ENCODE peak calls at places on chromosomes 4 and X, in four cellular contexts. T, R, F and W are unnamed samples. For H3K4me1, the result is how much of the 10 kb centered on the place peaks cover.

GRCh38 chr4:168585168-168586091 is 88.6 kb downstream of the PALLD start:
- DNase-seq in F (peak), T (peak), R (peak), W (peak)

GRCh38 chr4:71449878-71450277 is 111.1 kb downstream of the SLC4A4 start:
- DNase-seq in T (no peak), F (no peak), R (no peak), W (no peak)

GRCh38 chrX:120677017-120677652 is 47.3 kb upstream of the C1GALT1C1 start:
- DNase-seq in T (no peak), F (no peak), R (no peak), W (no peak)

GRCh38 chrX:107573016-107573415 is 55.3 kb upstream of the PRPS1 start:
- DNase-seq in F (no peak), R (no peak), T (no peak), W (no peak)

GRCh38 chrX:7316887-7317286 is 168.9 kb upstream of the PUDP start:
- DNase-seq in R (no peak), T (no peak), F (no peak), W (no peak)

GRCh38 chr4:77193511-77194236 is 36.7 kb downstream of the CCNG2 start:
- DNase-seq in F (peak), T (peak), R (peak), W (no peak)

GRCh38 chr4:6347511-6348045 is 77.9 kb downstream of the WFS1 start:
- DNase-seq in T (no peak), F (no peak), R (no peak), W (no peak)

GRCh38 chrX:9349572-9350259 is 115.1 kb upstream of the TBL1X start:
- DNase-seq in F (no peak), R (no peak), T (no peak), W (no peak)

GRCh38 chrX:41906515-41907165 is 16.7 kb downstream of the CASK start:
- DNase-seq in R (no peak), T (no peak), F (no peak), W (no peak)

GRCh38 chrX:133608406-133608805 is 193.1 kb upstream of the GPC4 start:
- DNase-seq in R (peak), T (no peak), F (no peak), W (no peak)

GRCh38 chr4:69617083-69617694 is 22.3 kb downstream of the UGT2A2 start:
- DNase-seq in T (no peak), F (no peak), R (peak), W (peak)

GRCh38 chr4:174403177-174403543 is 119.1 kb downstream of the HPGD start:
- DNase-seq in F (no peak), T (no peak), R (no peak), W (no peak)
- H3K4me1 ChIP-seq in F (under half), T (under half), R (under half), W (under half)

DNA sequence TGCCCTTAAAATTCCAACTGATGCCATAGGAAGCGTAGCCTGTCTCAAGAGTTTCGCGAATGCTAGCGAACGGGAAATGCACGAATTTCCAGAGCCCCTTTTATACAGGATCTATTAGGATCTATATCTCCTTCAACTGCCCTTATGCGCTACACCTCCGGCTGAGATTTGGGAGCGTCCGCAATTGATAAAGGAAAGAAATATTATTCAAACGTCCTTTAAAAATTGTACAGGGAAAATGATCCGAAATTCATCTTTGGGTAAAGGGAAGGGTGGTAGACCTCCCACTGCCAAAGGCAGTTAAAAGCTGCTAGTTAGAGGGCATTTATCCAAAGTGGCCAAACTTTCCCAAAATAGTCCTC is 609 bp downstream of the NR3C2 start:
- DNase-seq in F (no peak), R (no peak), T (no peak), W (no peak)
- H3K4me1 ChIP-seq in F (under half), R (under half), T (under half), W (under half)

DNA sequence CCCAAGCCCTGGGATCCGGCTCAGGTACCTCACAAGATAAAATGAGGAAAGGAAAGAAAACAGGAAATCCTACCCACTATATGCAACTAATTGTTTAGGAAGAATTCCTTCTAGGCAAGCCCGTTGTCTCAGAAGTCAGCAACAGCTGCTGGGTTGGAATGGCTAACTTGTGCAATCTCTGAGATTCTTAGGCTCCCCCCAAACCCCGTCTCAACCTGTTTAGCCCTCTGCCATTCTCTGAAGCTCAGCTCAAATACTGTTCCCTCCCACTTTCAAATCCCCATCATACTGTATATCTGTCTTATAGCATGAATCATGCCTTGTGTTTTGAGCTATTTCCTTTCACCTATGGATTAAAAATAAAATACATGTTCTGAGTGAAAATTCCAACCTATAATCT is 28.9 kb downstream of the STARD8 start:
- DNase-seq in F (no peak), T (no peak), R (no peak), W (no peak)
- H3K4me1 ChIP-seq in F (under half), T (under half), R (under half), W (under half)

GRCh38 chrX:19697416-19697815 is 182.1 kb upstream of the MAP3K15 start:
- DNase-seq in T (no peak), R (no peak), F (no peak), W (no peak)
- H3K4me1 ChIP-seq in T (under half), R (under half), F (under half), W (under half)

GRCh38 chrX:153880440-153880815 is 5.5 kb downstream of the L1CAM start:
- DNase-seq in F (no peak), T (no peak), R (no peak), W (no peak)
- H3K4me1 ChIP-seq in F (under half), T (under half), R (under half), W (under half)

GRCh38 chr4:99755223-99755944 is 61.2 kb upstream of the DAPP1 start:
- DNase-seq in F (no peak), R (no peak), T (no peak), W (no peak)
- H3K4me1 ChIP-seq in F (under half), R (under half), T (under half), W (under half)

DNA sequence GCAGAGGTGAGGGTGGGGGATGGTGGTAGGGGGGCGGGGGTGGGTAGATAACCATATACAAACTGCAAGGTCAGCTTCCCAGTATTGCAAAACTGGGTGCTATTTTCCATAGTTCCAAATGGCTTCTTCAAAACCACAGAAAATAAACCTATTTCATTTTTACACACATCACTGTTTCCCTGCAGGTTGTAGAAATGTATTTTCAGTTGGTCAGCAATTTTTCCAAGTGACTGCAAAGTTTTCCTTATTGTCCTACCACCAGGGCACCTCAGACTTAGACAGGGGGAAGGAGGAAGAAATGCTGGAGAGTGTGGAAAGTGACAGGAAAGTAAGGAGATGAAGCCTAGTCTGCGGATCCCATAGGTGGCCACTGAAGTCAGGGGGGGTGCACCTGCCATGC is 402.2 kb downstream of the HNRNPD start:
- DNase-seq in T (no peak), R (no peak), F (no peak), W (no peak)
- H3K4me1 ChIP-seq in T (under half), R (under half), F (under half), W (under half)